ENCODE peak calls at places on chromosome 17, in five cellular contexts. M, W, Z, O and N are unnamed samples.

GRCh38 chr17:67481808-67482207 is 104.7 kb downstream of the PITPNC1 start:
- DNase-seq in M (peak), W (no peak), Z (no peak), O (no peak), N (no peak)

GRCh38 chr17:56995776-56996175 is 17.8 kb downstream of the SCPEP1 start:
- DNase-seq in M (no peak), W (no peak), Z (no peak), O (no peak), N (no peak)

GRCh38 chr17:54372071-54372720 is 528.5 kb upstream of the TOM1L1 start:
- DNase-seq in M (no peak), W (no peak), Z (no peak), O (no peak), N (no peak)

GRCh38 chr17:79947351-79948031 is 88.2 kb downstream of the TBC1D16 start:
- DNase-seq in M (peak), W (peak), Z (no peak), O (no peak), N (no peak)

GRCh38 chr17:60630352-60630751 is 30.4 kb downstream of the PPM1D start:
- DNase-seq in M (peak), W (peak), Z (no peak), O (no peak), N (no peak)

GRCh38 chr17:32623196-32623595 is 136.4 kb downstream of the CDK5R1 start:
- DNase-seq in M (no peak), W (no peak), Z (no peak), O (no peak), N (no peak)

GRCh38 chr17:53719229-53719628 is 103.5 kb upstream of the KIF2B start:
- DNase-seq in M (peak), W (no peak), Z (no peak), O (no peak), N (no peak)

GRCh38 chr17:29615048-29615385 is 7.7 kb downstream of the CORO6 start:
- DNase-seq in M (peak), W (no peak), Z (no peak), O (no peak), N (peak)

GRCh38 chr17:77571562-77571981 is 386.9 kb upstream of the TNRC6C start:
- DNase-seq in M (peak), W (no peak), Z (no peak), O (no peak), N (no peak)

GRCh38 chr17:68301438-68301959 is 10.2 kb downstream of the ARSG start:
- DNase-seq in M (no peak), W (no peak), Z (no peak), O (peak), N (no peak)

GRCh38 chr17:58280480-58281217 is at the start of gene MPO:
- DNase-seq in M (no peak), W (peak), Z (no peak), O (no peak), N (no peak)

GRCh38 chr17:81401727-81402529 is 6.7 kb downstream of the BAHCC1 start:
- DNase-seq in M (peak), W (peak), Z (no peak), O (peak), N (no peak)

GRCh38 chr17:56499799-56500388 is 93.6 kb upstream of the NOG start:
- DNase-seq in M (peak), W (no peak), Z (no peak), O (no peak), N (no peak)

GRCh38 chr17:70420876-70421445 is 251.6 kb downstream of the KCNJ2 start:
- DNase-seq in M (peak), W (no peak), Z (no peak), O (no peak), N (no peak)

GRCh38 chr17:71461504-71462197 is 659.2 kb upstream of the SOX9 start:
- DNase-seq in M (no peak), W (no peak), Z (no peak), O (peak), N (no peak)

GRCh38 chr17:64053101-64053500 is 32.7 kb upstream of the ICAM2 start:
- DNase-seq in M (no peak), W (no peak), Z (no peak), O (no peak), N (no peak)

GRCh38 chr17:66348605-66349165 is 46.3 kb downstream of the PRKCA start:
- DNase-seq in M (peak), W (no peak), Z (no peak), O (no peak), N (no peak)

GRCh38 chr17:43070257-43070656 is 45.2 kb downstream of the RND2 start:
- DNase-seq in M (no peak), W (no peak), Z (no peak), O (no peak), N (no peak)

GRCh38 chr17:43661699-43662431 is at the start of gene MEOX1:
- DNase-seq in M (peak), W (no peak), Z (no peak), O (no peak), N (no peak)

GRCh38 chr17:1224330-1224729 is 44.5 kb upstream of the ABR start:
- DNase-seq in M (no peak), W (no peak), Z (no peak), O (no peak), N (no peak)

GRCh38 chr17:67093348-67093747 is 49.0 kb downstream of the CACNG1 start:
- DNase-seq in M (no peak), W (no peak), Z (no peak), O (no peak), N (no peak)

GRCh38 chr17:8964801-8965393 is 610 bp downstream of the PIK3R5 start:
- DNase-seq in M (no peak), W (peak), Z (no peak), O (no peak), N (no peak)

GRCh38 chr17:67534941-67535340 is 157.9 kb downstream of the PITPNC1 start:
- DNase-seq in M (no peak), W (no peak), Z (no peak), O (no peak), N (no peak)

GRCh38 chr17:49482144-49482817 is 12.8 kb upstream of the NGFR start:
- DNase-seq in M (peak), W (no peak), Z (no peak), O (no peak), N (no peak)

GRCh38 chr17:4497101-4497824 is 1.4 kb upstream of the SPNS2 start:
- DNase-seq in M (no peak), W (no peak), Z (no peak), O (no peak), N (no peak)

GRCh38 chr17:35799942-35800341 is 4.5 kb upstream of the MMP28 start:
- DNase-seq in M (peak), W (peak), Z (no peak), O (no peak), N (no peak)

GRCh38 chr17:30084773-30085172 is 31.8 kb upstream of the NSRP1 start:
- DNase-seq in M (no peak), W (no peak), Z (no peak), O (no peak), N (no peak)

GRCh38 chr17:58427807-58428206 is 10.5 kb upstream of the RNF43 start:
- DNase-seq in M (no peak), W (no peak), Z (no peak), O (no peak), N (no peak)

GRCh38 chr17:18025596-18026407 is 13.2 kb downstream of the ATPAF2 start:
- DNase-seq in M (peak), W (no peak), Z (no peak), O (no peak), N (no peak)

GRCh38 chr17:42554250-42555121 is 1.8 kb downstream of the HSD17B1 start:
- DNase-seq in M (peak), W (peak), Z (peak), O (peak), N (peak)

GRCh38 chr17:72978593-72979218 is 113.8 kb downstream of the SLC39A11 start:
- DNase-seq in M (peak), W (no peak), Z (no peak), O (no peak), N (no peak)

GRCh38 chr17:65627892-65628622 is 66.6 kb upstream of the AXIN2 start:
- DNase-seq in M (peak), W (no peak), Z (no peak), O (no peak), N (no peak)